ENCODE peak calls at places on chromosomes 6 and 20, in four cellular contexts. C is mesendoderm, I is H1, V is H9. E is an unnamed sample.

GRCh38 chr6:54860739-54861138 is 14.2 kb downstream of the FAM83B start:
- DNase-seq in C (no peak), I (no peak), V (no peak), E (peak)

GRCh38 chr6:64330694-64331309 is 695.2 kb downstream of the PHF3 start:
- DNase-seq in C (peak), I (peak), V (peak), E (peak)

GRCh38 chr6:61868507-61869080 is 417.4 kb downstream of the KHDRBS2 start:
- DNase-seq in C (no peak), I (no peak), V (no peak), E (no peak)

GRCh38 chr20:48528346-48528745 is 299.5 kb downstream of the PREX1 start:
- DNase-seq in C (no peak), I (no peak), V (no peak), E (no peak)

GRCh38 chr6:43627008-43627825 is 1.8 kb downstream of the GTPBP2 start:
- DNase-seq in C (peak), I (no peak), V (no peak), E (peak)

GRCh38 chr20:15119852-15120251 is 782.4 kb upstream of the FLRT3 start:
- DNase-seq in C (no peak), I (no peak), V (no peak), E (no peak)

GRCh38 chr6:158231551-158232444 is 63.6 kb downstream of the GTF2H5 start:
- DNase-seq in C (peak), I (no peak), V (peak), E (peak)

GRCh38 chr6:390914-391558 is 516 bp upstream of the IRF4 start:
- DNase-seq in C (peak), I (no peak), V (peak), E (no peak)

GRCh38 chr20:50229156-50229605 is 38.6 kb downstream of the CEBPB start:
- DNase-seq in C (no peak), I (no peak), V (no peak), E (no peak)

GRCh38 chr6:56540950-56541600 is 101.6 kb downstream of the DST start:
- DNase-seq in C (no peak), I (no peak), V (no peak), E (peak)

GRCh38 chr20:25087186-25087929 is 5.4 kb upstream of the VSX1 start:
- DNase-seq in C (no peak), I (no peak), V (no peak), E (no peak)

GRCh38 chr20:45860573-45861011 is 3.2 kb downstream of the ZSWIM3 start:
- DNase-seq in C (no peak), I (no peak), V (no peak), E (peak)

GRCh38 chr6:2462831-2463230 is 217.4 kb upstream of the GMDS start:
- DNase-seq in C (no peak), I (no peak), V (no peak), E (no peak)

DNA sequence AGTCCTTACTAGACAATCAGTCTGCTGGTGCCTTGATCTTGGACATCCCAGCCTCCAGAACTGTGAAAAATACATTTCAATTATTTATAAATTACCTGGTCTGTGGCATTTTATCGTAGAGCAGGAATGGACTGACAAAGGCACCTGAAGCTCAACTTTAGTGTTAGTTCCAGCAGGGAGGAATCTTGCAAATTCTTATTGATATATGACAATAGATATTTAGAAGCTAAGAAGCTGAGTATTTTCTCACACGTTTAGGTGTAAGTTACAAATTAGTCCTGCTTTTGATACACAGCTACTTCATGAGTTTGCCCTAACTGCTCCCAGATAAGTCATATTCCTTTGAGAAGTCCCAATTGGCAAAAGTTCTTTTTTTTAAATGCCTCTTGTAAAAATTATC is 138.0 kb upstream of the ZNF217 start:
- DNase-seq in C (no peak), I (no peak), V (no peak), E (no peak)
- H4K5ac ChIP-seq in C (no peak), I (no peak), V (no peak), E (no peak)

GRCh38 chr6:116691154-116691553 is 10.1 kb downstream of the KPNA5 start:
- DNase-seq in C (no peak), I (no peak), V (no peak), E (no peak)
- H4K5ac ChIP-seq in C (no peak), I (no peak), V (no peak), E (no peak)

GRCh38 chr20:35448788-35449373 is 6.5 kb upstream of the CEP250 start:
- DNase-seq in C (no peak), I (no peak), V (no peak), E (no peak)
- H4K5ac ChIP-seq in C (no peak), I (no peak), V (no peak), E (no peak)

GRCh38 chr20:60334936-60335335 is 376.7 kb downstream of the CDH26 start:
- DNase-seq in C (no peak), I (no peak), V (no peak), E (no peak)
- H4K5ac ChIP-seq in C (no peak), I (no peak), V (no peak), E (no peak)

DNA sequence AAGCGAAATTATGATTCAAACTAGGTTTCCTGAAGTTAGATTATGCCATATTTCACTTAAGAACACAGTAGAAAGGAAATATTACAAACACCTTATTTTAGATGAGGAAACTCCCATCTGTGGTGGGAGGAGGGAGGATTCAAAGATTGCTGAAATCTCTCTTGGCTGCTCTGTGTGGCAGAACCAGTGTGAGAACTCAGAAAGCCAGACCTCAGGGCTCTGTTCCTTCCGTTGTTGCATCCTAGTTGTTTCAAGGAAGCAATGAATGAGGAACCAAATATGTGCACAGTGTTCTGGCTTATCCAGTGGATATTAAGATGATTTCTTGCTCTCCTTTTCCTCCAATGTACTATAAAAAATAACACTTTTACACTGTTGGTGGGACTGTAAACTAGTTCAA is 2.1 kb downstream of the TAAR5 start:
- DNase-seq in C (no peak), I (no peak), V (no peak), E (no peak)
- H4K5ac ChIP-seq in C (no peak), I (no peak), V (no peak), E (no peak)

DNA sequence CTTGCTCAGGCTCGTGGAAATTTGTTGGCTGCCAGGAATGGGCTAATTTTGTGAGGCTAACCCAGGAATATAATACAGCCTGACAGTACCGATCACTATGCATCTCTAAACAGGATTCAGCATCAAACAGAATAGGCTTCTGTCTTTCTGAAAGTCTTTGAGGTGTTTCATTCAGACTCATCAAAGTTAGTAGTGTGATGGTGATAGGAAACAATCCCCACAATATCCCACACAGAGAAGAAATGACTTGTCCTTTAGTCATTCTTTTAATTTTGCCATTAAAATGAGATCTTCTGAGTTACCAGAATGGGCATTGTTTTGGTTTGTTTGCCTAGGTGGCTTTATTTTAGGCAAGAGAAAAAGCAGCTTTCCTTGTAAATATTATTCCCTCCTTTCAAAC is 54.3 kb downstream of the FAM229B start:
- DNase-seq in C (no peak), I (no peak), V (no peak), E (no peak)
- H4K5ac ChIP-seq in C (no peak), I (no peak), V (no peak), E (no peak)

GRCh38 chr6:16691328-16691727 is 69.9 kb downstream of the ATXN1 start:
- DNase-seq in C (no peak), I (no peak), V (no peak), E (no peak)
- H4K5ac ChIP-seq in C (no peak), I (no peak), V (no peak), E (no peak)

GRCh38 chr6:5078121-5078695 is 6.9 kb upstream of the PPP1R3G start:
- DNase-seq in C (peak), I (no peak), V (no peak), E (no peak)
- H4K5ac ChIP-seq in C (no peak), I (no peak), V (no peak), E (no peak)